ENCODE peak calls at places on chromosomes 7 and 10, in nine cellular contexts. H is SJSA1, K is K562, Y is cardiac muscle cell, L is spleen, I is gastrocnemius medialis, A is neuronal stem cell, W is brain microvascular endothelial cell, U is GM12878. M is an unnamed sample.
A peak's percentile ranks its signal among the peaks of the same experiment; 100 is the strongest.

GRCh38 chr7:33463131-33463530 is 333.8 kb downstream of the BBS9 start:
- DNase-seq in Y (no peak), I (no peak), K (no peak), W (no peak), H (no peak), A (no peak), L (no peak), U (peak; percentile 25), M (no peak)

GRCh38 chr7:47095906-47096305 is 486.0 kb downstream of the TNS3 start:
- DNase-seq in W (no peak), Y (no peak), K (no peak), I (no peak), H (no peak), L (no peak), U (no peak), A (no peak), M (no peak)

GRCh38 chr10:106655606-106656005 is 508.9 kb downstream of the SORCS1 start:
- DNase-seq in H (no peak), A (no peak), L (no peak), U (no peak), K (no peak), W (no peak), Y (no peak), I (no peak), M (no peak)

GRCh38 chr7:74495112-74495880 is 41.6 kb downstream of the GTF2IRD1 start:
- DNase-seq in I (no peak), A (no peak), K (no peak), W (no peak), Y (peak; percentile 14), U (no peak), L (no peak), H (no peak), M (no peak)

GRCh38 chr10:102676916-102677315 is 32.6 kb downstream of the TRIM8 start:
- DNase-seq in Y (no peak), H (peak; percentile 58), W (no peak), L (no peak), I (no peak), U (no peak), K (no peak), A (no peak), M (no peak)

GRCh38 chr7:68911754-68912153 is 686.5 kb upstream of the AUTS2 start:
- DNase-seq in A (no peak), K (no peak), I (no peak), W (no peak), L (no peak), U (no peak), H (no peak), Y (no peak), M (no peak)

GRCh38 chr7:42123716-42124115 is 113.3 kb downstream of the GLI3 start:
- DNase-seq in L (no peak), Y (no peak), I (no peak), K (no peak), H (no peak), U (no peak), A (no peak), W (no peak), M (no peak)

GRCh38 chr10:47253651-47254375 is 46.2 kb upstream of the GDF10 start:
- DNase-seq in A (no peak), K (no peak), H (peak; percentile 79), Y (peak; percentile 28), W (peak; percentile 56), U (no peak), I (peak; percentile 75), L (no peak), M (no peak)

GRCh38 chr10:97633921-97634320 is 621 bp upstream of the MORN4 start:
- DNase-seq in Y (no peak), H (no peak), I (no peak), W (no peak), U (no peak), A (no peak), L (no peak), K (no peak), M (no peak)

GRCh38 chr7:54996391-54996790 is 22.4 kb upstream of the EGFR start:
- DNase-seq in H (no peak), Y (no peak), L (no peak), W (no peak), K (no peak), A (no peak), U (no peak), I (no peak), M (no peak)

GRCh38 chr10:33309410-33309809 is 25.1 kb downstream of the NRP1 start:
- DNase-seq in H (no peak), L (no peak), Y (no peak), U (no peak), I (no peak), W (no peak), K (no peak), A (no peak), M (no peak)

GRCh38 chr7:19558527-19558926 is 150.3 kb downstream of the POLR1F start:
- DNase-seq in I (no peak), W (peak; percentile 76), H (peak; percentile 39), U (no peak), A (no peak), L (no peak), K (no peak), Y (no peak), M (no peak)

DNA sequence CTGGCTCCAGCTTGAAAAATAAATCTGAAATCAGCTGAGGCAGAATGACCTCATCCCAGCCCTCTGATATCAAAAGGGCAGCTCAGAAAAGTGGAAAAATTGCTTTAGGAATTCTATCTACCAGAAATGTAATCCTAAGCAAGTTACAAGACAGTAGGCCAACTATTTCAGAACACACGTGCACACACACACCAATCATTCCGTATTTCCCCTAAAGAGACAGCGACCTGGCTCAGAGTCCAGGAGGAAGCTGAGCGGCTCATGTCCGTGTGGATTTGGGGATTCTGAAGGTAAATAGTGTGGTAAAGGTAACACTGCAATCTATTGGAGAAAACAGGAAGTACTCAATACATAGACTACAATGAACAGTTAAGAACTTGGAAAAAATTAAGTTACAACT is 288.2 kb downstream of the CALN1 start:
- DNase-seq in L (no peak), Y (no peak), K (no peak), U (no peak), H (no peak), I (no peak), W (no peak), A (no peak), M (no peak)
- H3K27ac ChIP-seq in L (no peak overlapping the region), Y (no peak overlapping the region), K (no peak overlapping the region), U (no peak overlapping the region), H (no peak overlapping the region), I (no peak overlapping the region), W (no peak overlapping the region), A (no peak overlapping the region), M (no peak overlapping the region)

GRCh38 chr7:83550100-83550499 is 98.8 kb downstream of the SEMA3E start:
- DNase-seq in U (no peak), Y (no peak), I (no peak), K (no peak), W (peak; percentile 66), H (peak; percentile 37), A (no peak), L (no peak), M (no peak)
- H3K27ac ChIP-seq in U (no peak overlapping the region), Y (no peak overlapping the region), I (no peak overlapping the region), K (no peak overlapping the region), W (peak overlapping the region; percentile 28), H (peak overlapping the region; percentile 22), A (no peak overlapping the region), L (no peak overlapping the region), M (no peak overlapping the region)

GRCh38 chr7:27107391-27107900 is 5.0 kb upstream of the HOXA2 start:
- DNase-seq in L (no peak), I (no peak), A (no peak), K (no peak), Y (no peak), H (no peak), W (no peak), U (no peak), M (no peak)

GRCh38 chr7:27107901-27108381 is 5.5 kb upstream of the HOXA2 start:
- DNase-seq in I (no peak), Y (no peak), U (no peak), W (no peak), A (no peak), K (no peak), L (no peak), H (no peak), M (no peak)

GRCh38 chr7:27106906-27107250 is 4.4 kb upstream of the HOXA2 start:
- DNase-seq in K (no peak), Y (no peak), A (no peak), W (no peak), I (no peak), U (no peak), L (no peak), H (no peak), M (no peak)

GRCh38 chr7:27109533-27110162 is 7.2 kb upstream of the HOXA2 start:
- DNase-seq in K (no peak), H (no peak), W (no peak), L (no peak), Y (no peak), U (no peak), A (no peak), I (no peak), M (no peak)

DNA sequence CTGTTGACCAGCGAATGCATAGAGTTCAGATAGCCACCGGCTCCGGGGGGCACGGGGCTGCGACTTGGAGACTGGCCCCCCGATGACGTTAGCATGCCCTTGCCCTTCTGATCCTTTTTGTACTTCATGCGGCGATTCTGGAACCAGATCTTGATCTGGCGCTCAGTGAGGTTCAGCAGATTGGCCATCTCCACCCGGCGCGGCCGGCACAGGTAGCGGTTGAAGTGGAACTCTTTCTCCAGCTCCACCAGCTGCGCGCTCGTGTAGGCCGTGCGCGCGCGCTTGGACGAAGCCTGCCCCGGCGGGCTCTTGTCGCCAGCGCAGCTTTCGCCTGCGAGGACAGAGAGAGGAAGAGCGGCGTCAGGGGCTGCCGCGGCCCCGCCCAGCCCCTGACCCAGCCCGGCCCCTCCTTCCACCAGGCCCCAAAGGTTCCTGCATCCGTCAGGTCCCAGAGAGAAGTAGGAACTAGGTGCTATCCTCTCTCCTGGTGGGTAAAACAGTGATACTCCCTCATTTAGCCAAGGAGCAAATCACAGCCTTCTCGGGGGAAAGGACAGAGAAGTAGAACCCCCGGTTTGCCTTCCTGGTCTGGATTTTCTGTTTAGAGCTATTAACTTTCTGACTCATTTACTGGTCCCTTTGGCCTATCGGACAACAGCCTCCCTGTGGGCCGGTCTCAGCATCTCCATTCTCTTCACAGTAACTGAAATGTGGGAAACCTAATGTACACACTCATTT is 6.1 kb upstream of the HOXA2 start:
- DNase-seq in W (no peak), U (no peak), Y (peak; percentile 39), H (no peak), I (no peak), L (peak; percentile 85), A (no peak), K (no peak), M (no peak)
- H3K27ac ChIP-seq in W (no peak overlapping the region), U (no peak overlapping the region), Y (no peak overlapping the region), H (no peak overlapping the region), I (peak overlapping the region; percentile 78), L (peak overlapping the region; percentile 87), A (no peak overlapping the region), K (no peak overlapping the region), M (peak overlapping the region; percentile 91)

DNA sequence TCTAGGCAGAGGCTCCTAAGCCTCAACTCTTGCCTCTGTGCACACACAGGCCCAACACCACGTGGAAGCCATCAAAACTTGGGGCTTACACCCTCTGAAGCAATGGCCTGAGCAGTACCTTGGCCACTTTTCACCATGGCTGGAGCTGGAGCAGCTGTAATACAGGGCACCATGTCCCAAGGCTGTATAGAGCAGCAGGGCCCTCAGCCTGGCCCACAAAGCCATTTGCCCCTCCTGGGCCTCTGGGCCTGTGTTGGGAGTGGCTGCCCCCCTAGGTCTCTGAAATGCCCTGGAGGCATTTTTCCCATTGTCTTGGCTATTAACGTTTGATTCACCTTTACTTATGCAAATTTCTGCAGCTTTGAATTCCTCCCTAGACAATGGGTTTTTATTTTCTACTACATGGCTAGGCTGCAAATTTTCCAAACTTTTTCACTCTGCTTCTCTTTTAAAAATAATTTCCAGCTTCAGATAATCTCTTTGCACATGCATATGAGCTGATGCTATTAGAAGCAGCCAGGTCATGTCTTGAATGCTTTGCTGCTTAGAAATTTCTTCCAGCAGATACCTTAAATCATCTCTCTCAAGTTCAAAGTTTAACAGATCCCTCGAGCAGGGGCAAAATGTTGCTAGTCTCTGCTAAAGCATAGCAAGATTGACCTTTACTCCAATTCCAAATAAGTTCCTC is 5.7 kb upstream of the CCDC201 start:
- DNase-seq in I (no peak), L (no peak), W (no peak), K (no peak), Y (no peak), A (no peak), U (no peak), H (no peak), M (no peak)
- H3K27ac ChIP-seq in I (no peak overlapping the region), L (no peak overlapping the region), W (no peak overlapping the region), K (no peak overlapping the region), Y (no peak overlapping the region), A (no peak overlapping the region), U (no peak overlapping the region), H (no peak overlapping the region), M (no peak overlapping the region)

M was measured in lung.